ENCODE peak calls at places on chromosomes 3 and 15, in six cellular contexts. W, A, K, Y, R and I are unnamed samples.
A peak's percentile ranks its signal among the peaks of the same experiment; 100 is the strongest.

GRCh38 chr3:190081387-190081786 is 39.3 kb downstream of the P3H2 start:
- DNase-seq in Y (no peak), W (no peak), R (no peak), A (no peak), K (no peak), I (no peak)

GRCh38 chr3:150407818-150408231 is 273 bp upstream of the TSC22D2 start:
- DNase-seq in Y (peak; percentile 72), A (no peak), R (no peak), K (no peak), W (no peak), I (no peak)

GRCh38 chr3:21670386-21670785 is 80.6 kb downstream of the ZNF385D start:
- DNase-seq in K (no peak), W (no peak), Y (no peak), R (no peak), A (no peak), I (no peak)

GRCh38 chr3:141860766-141861513 is 15.5 kb upstream of the ATP1B3 start:
- DNase-seq in W (no peak), K (no peak), Y (peak; percentile 21), A (no peak), R (no peak), I (no peak)

GRCh38 chr3:169664034-169664820 is 715 bp upstream of the MECOM start:
- DNase-seq in K (no peak), W (no peak), Y (no peak), R (no peak), A (no peak), I (no peak)

GRCh38 chr3:117892991-117893390 is 1141.7 kb downstream of the IGSF11 start:
- DNase-seq in Y (peak; percentile 3), K (no peak), W (no peak), R (no peak), A (no peak), I (no peak)

GRCh38 chr15:88400069-88400468 is 67.1 kb downstream of the MRPL46 start:
- DNase-seq in R (no peak), Y (no peak), A (no peak), K (no peak), W (no peak), I (peak; percentile 41)

GRCh38 chr3:191649626-191650025 is 188.7 kb downstream of the PYDC2 start:
- DNase-seq in W (no peak), K (no peak), Y (no peak), R (no peak), A (peak; percentile 40), I (no peak)

GRCh38 chr3:104286645-104287044 is 1080.1 kb upstream of the ALCAM start:
- DNase-seq in A (no peak), K (no peak), W (no peak), R (no peak), Y (no peak), I (no peak)

GRCh38 chr3:52535411-52536111 is 844 bp upstream of the UQCC5 start:
- DNase-seq in A (no peak), W (no peak), R (no peak), Y (no peak), K (no peak), I (peak; percentile 54)

GRCh38 chr15:100945006-100945405 is 25.8 kb downstream of the LRRK1 start:
- DNase-seq in R (no peak), W (no peak), Y (no peak), K (no peak), A (no peak), I (no peak)

GRCh38 chr3:13200465-13200864 is 127.2 kb upstream of the IQSEC1 start:
- DNase-seq in Y (no peak), A (no peak), R (no peak), W (no peak), K (no peak), I (no peak)

GRCh38 chr3:5036858-5037257 is 57.6 kb downstream of the BHLHE40 start:
- DNase-seq in R (no peak), A (no peak), Y (no peak), K (no peak), W (no peak), I (no peak)

GRCh38 chr3:64644483-64644882 is 43.3 kb downstream of the ADAMTS9 start:
- DNase-seq in R (no peak), A (no peak), W (no peak), K (no peak), Y (no peak), I (no peak)

GRCh38 chr3:42036483-42036823 is 54.7 kb upstream of the TRAK1 start:
- DNase-seq in R (no peak), W (no peak), A (peak; percentile 85), K (no peak), Y (peak; percentile 96), I (peak; percentile 4)